ENCODE peak calls at places on chromosomes 13 and 19, in four cellular contexts. One of them, this sample, is unnamed.

GRCh38 chr13:110593430-110594130 is 21.8 kb upstream of the NAXD start:
- DNase-seq in aorta: no peak
- DNase-seq in HFFc6: peak
- DNase-seq in kidney epithelial cell: peak
- DNase-seq in this sample: no peak

GRCh38 chr13:66508153-66508909 is 721.8 kb downstream of the PCDH9 start:
- DNase-seq in aorta: no peak
- DNase-seq in kidney epithelial cell: no peak
- DNase-seq in HFFc6: no peak
- DNase-seq in this sample: no peak

GRCh38 chr19:18895038-18895827 is 725 bp downstream of the CERS1 start:
- DNase-seq in HFFc6: peak
- DNase-seq in aorta: no peak
- DNase-seq in kidney epithelial cell: no peak
- DNase-seq in this sample: no peak

GRCh38 chr19:12034610-12035009 is 869 bp downstream of the ZNF433 start:
- DNase-seq in HFFc6: no peak
- DNase-seq in kidney epithelial cell: no peak
- DNase-seq in aorta: no peak
- DNase-seq in this sample: no peak

GRCh38 chr13:27264181-27264580 is 6.4 kb upstream of the RASL11A start:
- DNase-seq in aorta: no peak
- DNase-seq in HFFc6: peak
- DNase-seq in kidney epithelial cell: no peak
- DNase-seq in this sample: no peak

GRCh38 chr13:23847545-23847944 is 41.7 kb downstream of the MIPEP start:
- DNase-seq in HFFc6: no peak
- DNase-seq in kidney epithelial cell: no peak
- DNase-seq in aorta: no peak
- DNase-seq in this sample: no peak

GRCh38 chr13:77729502-77730221 is 32.2 kb downstream of the SLAIN1 start:
- DNase-seq in kidney epithelial cell: no peak
- DNase-seq in aorta: no peak
- DNase-seq in HFFc6: no peak
- DNase-seq in this sample: no peak

GRCh38 chr13:110221331-110221730 is 85.6 kb downstream of the COL4A1 start:
- DNase-seq in HFFc6: no peak
- DNase-seq in aorta: no peak
- DNase-seq in kidney epithelial cell: no peak
- DNase-seq in this sample: no peak

GRCh38 chr13:100530645-100531044 is 57.9 kb downstream of the GGACT start:
- DNase-seq in kidney epithelial cell: no peak
- DNase-seq in HFFc6: no peak
- DNase-seq in aorta: no peak
- DNase-seq in this sample: no peak